ENCODE peak calls at places on chromosomes 4 and X, in six cellular contexts. S is activated B cell treated with CpG ODN at 0.5 μM for 24 hours, B is colonic mucosa, E is brain microvascular endothelial cell, U is testis, L is coronary artery. N is an unnamed sample.

GRCh38 chrX:135477576-135477975 is 42.9 kb upstream of the INTS6L start:
- DNase-seq in E (peak), L (no peak), B (peak), U (peak), S (no peak), N (no peak)

GRCh38 chrX:13093489-13094140 is 49.2 kb upstream of the FAM9C start:
- DNase-seq in B (no peak), L (no peak), E (no peak), U (no peak), S (no peak), N (no peak)

GRCh38 chr4:114512595-114513295 is 85.9 kb upstream of the UGT8 start:
- DNase-seq in U (no peak), B (no peak), L (no peak), S (no peak), E (no peak), N (no peak)

GRCh38 chr4:1180663-1181062 is 8.3 kb upstream of the SPON2 start:
- DNase-seq in S (no peak), L (no peak), B (no peak), E (no peak), U (no peak), N (no peak)

GRCh38 chrX:132505116-132505515 is 16.3 kb upstream of the MBNL3 start:
- DNase-seq in L (no peak), B (no peak), S (no peak), E (no peak), U (peak), N (no peak)

GRCh38 chr4:186500721-186501304 is 54.6 kb downstream of the MTNR1A start:
- DNase-seq in U (peak), B (peak), L (no peak), S (no peak), E (no peak), N (no peak)

GRCh38 chr4:115334736-115335411 is 221.5 kb upstream of the NDST4 start:
- DNase-seq in S (no peak), U (no peak), B (no peak), L (no peak), E (no peak), N (no peak)

GRCh38 chr4:55080174-55080865 is 45.1 kb downstream of the KDR start:
- DNase-seq in U (no peak), B (no peak), S (no peak), E (peak), L (no peak), N (no peak)

GRCh38 chrX:68876731-68877130 is 47.9 kb downstream of the EFNB1 start:
- DNase-seq in E (no peak), U (no peak), L (no peak), B (no peak), S (no peak), N (no peak)

GRCh38 chrX:53050841-53051240 is 2.3 kb downstream of the GPR173 start:
- DNase-seq in S (no peak), U (no peak), B (no peak), E (no peak), L (no peak), N (no peak)

GRCh38 chr4:79476196-79476595 is 68.2 kb upstream of the GK2 start:
- DNase-seq in L (no peak), E (no peak), U (no peak), B (no peak), S (no peak), N (no peak)

GRCh38 chrX:15594371-15594770 is 6.4 kb downstream of the ACE2 start:
- DNase-seq in L (no peak), E (no peak), B (no peak), S (no peak), U (no peak), N (no peak)
- TF ChIP-seq CTCF in L (no peak), E (peak), B (no peak), S (no peak), U (no peak), N (no peak)

GRCh38 chr4:187617117-187617516 is 378.5 kb upstream of the ZFP42 start:
- DNase-seq in E (no peak), S (no peak), L (no peak), U (no peak), B (no peak), N (no peak)
- TF ChIP-seq CTCF in E (no peak), S (no peak), L (no peak), U (no peak), B (no peak), N (no peak)

GRCh38 chr4:128727658-128728057 is 81.8 kb upstream of the JADE1 start:
- DNase-seq in U (no peak), L (no peak), S (no peak), B (no peak), E (no peak), N (no peak)
- TF ChIP-seq CTCF in U (no peak), L (no peak), S (no peak), B (no peak), E (no peak), N (no peak)

DNA sequence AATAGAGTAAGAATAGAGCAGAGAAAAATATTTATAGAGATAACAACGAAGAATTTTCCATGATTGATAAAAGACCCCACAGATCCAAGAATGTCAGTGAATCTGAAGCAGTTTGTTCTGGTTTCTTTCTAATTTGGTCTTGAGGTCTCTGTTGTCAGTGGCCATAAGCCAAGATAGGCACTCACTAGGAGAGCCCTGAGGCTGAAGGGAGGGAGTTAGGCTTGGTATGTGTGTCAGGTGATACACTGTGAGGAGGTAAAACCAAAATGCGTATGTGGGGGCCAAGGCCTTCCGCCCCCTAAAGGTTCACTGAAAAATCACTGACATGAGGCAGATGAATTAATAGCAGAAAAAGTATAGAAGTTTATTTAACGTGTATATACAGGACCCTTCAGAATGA is 382.3 kb upstream of the HTR2C start:
- DNase-seq in S (no peak), L (no peak), E (no peak), U (no peak), B (no peak), N (no peak)
- TF ChIP-seq CTCF in S (no peak), L (no peak), E (no peak), U (no peak), B (no peak), N (no peak)

GRCh38 chrX:74523870-74524735 is 90.3 kb downstream of the RLIM start:
- DNase-seq in E (no peak), S (no peak), U (no peak), B (no peak), L (no peak), N (no peak)
- TF ChIP-seq CTCF in E (no peak), S (no peak), U (no peak), B (no peak), L (no peak), N (no peak)

GRCh38 chr4:150302553-150302952 is 224.3 kb downstream of the DCLK2 start:
- DNase-seq in L (no peak), U (no peak), E (peak), B (no peak), S (no peak), N (no peak)

DNA sequence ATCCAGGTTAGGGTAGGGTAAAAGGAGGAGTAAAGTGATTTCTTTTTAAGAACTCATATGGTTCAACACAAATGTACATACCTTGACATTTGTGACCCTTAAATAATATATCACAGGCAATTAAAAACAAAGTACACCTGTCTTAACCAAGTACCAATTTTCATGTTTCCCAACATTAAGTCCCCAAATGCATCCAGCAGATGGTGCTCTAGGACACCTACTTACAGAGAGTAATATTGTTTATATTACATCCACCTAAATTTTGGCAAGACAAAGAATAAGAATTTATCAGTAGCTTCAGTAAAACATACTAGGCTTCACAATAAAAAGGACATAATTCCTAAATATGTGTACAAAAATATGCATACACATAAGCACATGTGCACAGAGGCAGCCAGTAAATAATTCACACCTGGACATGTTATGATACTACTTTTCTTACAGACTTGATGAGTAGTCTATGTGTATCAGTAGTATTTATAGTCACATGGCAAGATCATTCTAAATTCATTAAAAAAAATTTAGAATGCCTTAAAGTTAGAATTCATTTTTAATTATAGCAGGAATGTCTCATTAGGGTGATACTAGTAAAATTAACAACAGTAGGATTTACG is 219.7 kb downstream of the DCLK2 start:
- DNase-seq in S (no peak), U (peak), E (peak), B (peak), L (no peak), N (no peak)
- TF ChIP-seq CTCF in S (no peak), U (peak), E (peak), B (peak), L (no peak), N (peak)

DNA sequence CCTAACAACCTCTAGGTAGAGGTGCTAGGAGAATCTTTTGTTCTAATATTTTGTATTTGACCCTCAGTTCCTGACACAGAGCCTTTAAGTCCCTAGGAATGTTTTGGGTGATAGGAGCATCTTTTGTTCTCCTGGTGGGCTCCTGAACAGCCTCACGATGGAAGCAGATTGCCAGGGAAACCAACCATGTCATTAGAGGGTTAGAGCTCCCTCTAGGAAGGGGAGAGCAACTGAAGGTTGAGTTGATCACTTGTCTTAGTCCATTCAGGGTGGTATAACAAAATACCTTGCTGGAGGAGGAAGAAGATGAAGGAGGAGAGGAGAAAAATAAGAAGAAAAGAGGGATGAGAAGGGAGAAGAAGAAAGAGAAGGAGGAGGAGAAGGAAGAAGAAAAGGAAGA is 9.2 kb downstream of the VCX start:
- DNase-seq in B (no peak), L (no peak), U (no peak), S (no peak), E (no peak), N (no peak)
- TF ChIP-seq CTCF in B (no peak), L (no peak), U (no peak), S (no peak), E (no peak), N (no peak)

DNA sequence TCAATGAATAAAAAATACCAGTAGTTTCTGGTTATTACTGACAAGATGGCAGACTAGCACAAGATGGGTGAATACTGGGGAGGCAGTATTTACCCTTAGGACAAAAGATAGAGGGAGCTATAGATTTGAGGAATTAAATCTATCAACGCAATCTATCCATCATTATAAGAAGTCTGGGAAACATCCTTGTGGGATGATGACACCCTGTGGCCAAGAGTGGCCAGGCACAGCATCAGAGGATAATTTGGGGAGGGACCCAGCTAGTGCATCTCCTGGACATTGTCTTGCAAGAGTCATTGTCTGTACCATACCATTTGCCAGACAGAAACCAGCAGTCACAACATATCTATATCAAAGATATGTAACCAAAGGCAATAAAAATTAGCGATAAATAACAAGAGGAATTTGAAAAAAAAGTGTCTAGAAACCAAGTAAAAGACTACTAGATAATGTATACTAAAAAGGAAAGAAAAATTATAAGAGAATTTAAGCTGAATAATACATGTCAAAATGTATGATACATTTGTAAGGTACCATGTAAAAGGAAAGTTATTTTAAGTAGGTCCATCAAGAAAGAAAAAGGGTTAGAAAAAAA is 22.9 kb downstream of the KCTD8 start:
- DNase-seq in E (peak), B (no peak), U (peak), S (no peak), L (no peak), N (no peak)
- TF ChIP-seq CTCF in E (peak), B (no peak), U (peak), S (no peak), L (no peak), N (no peak)

GRCh38 chr4:53917719-53918118 is 146.7 kb downstream of the CHIC2 start:
- DNase-seq in S (no peak), E (peak), L (no peak), B (no peak), U (no peak), N (no peak)
- TF ChIP-seq CTCF in S (no peak), E (no peak), L (no peak), B (no peak), U (no peak), N (no peak)

GRCh38 chr4:24809376-24809775 is 14.0 kb downstream of the SOD3 start:
- DNase-seq in B (peak), L (no peak), E (no peak), S (no peak), U (no peak), N (no peak)
- TF ChIP-seq CTCF in B (no peak), L (no peak), E (peak), S (no peak), U (no peak), N (no peak)